ENCODE peak calls at places on chromosomes 1 and 21, in six cellular contexts. L is AG10803, Y is BJ, M is fibroblast of villous mesenchyme, Q is omental fat pad, R is type B pancreatic cell. S is an unnamed sample.

GRCh38 chr1:161738627-161739287 is 10.8 kb upstream of the DUSP12 start:
- DNase-seq in L (peak), R (no peak), Y (no peak), M (peak), Q (no peak), S (peak)

GRCh38 chr1:223035724-223036478 is 107.1 kb downstream of the TLR5 start:
- DNase-seq in M (no peak), R (no peak), Q (no peak), L (no peak), Y (no peak), S (no peak)

GRCh38 chr1:218823291-218823900 is 350.3 kb upstream of the LYPLAL1 start:
- DNase-seq in L (peak), Q (no peak), R (no peak), M (peak), Y (peak), S (peak)

GRCh38 chr21:42146821-42147220 is 72.1 kb upstream of the ABCG1 start:
- DNase-seq in Q (peak), R (no peak), Y (no peak), L (no peak), M (no peak), S (no peak)

GRCh38 chr1:165893507-165893906 is 66.1 kb downstream of the UCK2 start:
- DNase-seq in R (no peak), Q (no peak), M (no peak), Y (no peak), L (peak), S (no peak)

GRCh38 chr1:219959540-219960208 is 31.3 kb upstream of the SLC30A10 start:
- DNase-seq in R (no peak), Q (no peak), M (no peak), L (no peak), Y (no peak), S (no peak)

GRCh38 chr1:209783338-209783737 is 1.0 kb downstream of the C1orf74 start:
- DNase-seq in Y (no peak), R (no peak), L (no peak), Q (no peak), M (no peak), S (no peak)

GRCh38 chr1:210726621-210727020 is 397.9 kb downstream of the HHAT start:
- DNase-seq in L (no peak), Y (no peak), Q (no peak), M (peak), R (no peak), S (no peak)

GRCh38 chr21:41032536-41032935 is 135.4 kb upstream of the BACE2 start:
- DNase-seq in Y (peak), L (peak), R (no peak), Q (no peak), M (no peak), S (no peak)

GRCh38 chr21:45202889-45203288 is 84.8 kb downstream of the POFUT2 start:
- DNase-seq in M (no peak), Q (no peak), R (no peak), L (no peak), Y (no peak), S (no peak)

GRCh38 chr1:116497660-116498059 is 73.2 kb downstream of the CD58 start:
- DNase-seq in R (no peak), Y (no peak), L (peak), M (peak), Q (no peak), S (no peak)

GRCh38 chr1:203238535-203238934 is 9.1 kb upstream of the CHIT1 start:
- DNase-seq in Y (no peak), Q (no peak), M (no peak), L (no peak), R (no peak), S (no peak)

DNA sequence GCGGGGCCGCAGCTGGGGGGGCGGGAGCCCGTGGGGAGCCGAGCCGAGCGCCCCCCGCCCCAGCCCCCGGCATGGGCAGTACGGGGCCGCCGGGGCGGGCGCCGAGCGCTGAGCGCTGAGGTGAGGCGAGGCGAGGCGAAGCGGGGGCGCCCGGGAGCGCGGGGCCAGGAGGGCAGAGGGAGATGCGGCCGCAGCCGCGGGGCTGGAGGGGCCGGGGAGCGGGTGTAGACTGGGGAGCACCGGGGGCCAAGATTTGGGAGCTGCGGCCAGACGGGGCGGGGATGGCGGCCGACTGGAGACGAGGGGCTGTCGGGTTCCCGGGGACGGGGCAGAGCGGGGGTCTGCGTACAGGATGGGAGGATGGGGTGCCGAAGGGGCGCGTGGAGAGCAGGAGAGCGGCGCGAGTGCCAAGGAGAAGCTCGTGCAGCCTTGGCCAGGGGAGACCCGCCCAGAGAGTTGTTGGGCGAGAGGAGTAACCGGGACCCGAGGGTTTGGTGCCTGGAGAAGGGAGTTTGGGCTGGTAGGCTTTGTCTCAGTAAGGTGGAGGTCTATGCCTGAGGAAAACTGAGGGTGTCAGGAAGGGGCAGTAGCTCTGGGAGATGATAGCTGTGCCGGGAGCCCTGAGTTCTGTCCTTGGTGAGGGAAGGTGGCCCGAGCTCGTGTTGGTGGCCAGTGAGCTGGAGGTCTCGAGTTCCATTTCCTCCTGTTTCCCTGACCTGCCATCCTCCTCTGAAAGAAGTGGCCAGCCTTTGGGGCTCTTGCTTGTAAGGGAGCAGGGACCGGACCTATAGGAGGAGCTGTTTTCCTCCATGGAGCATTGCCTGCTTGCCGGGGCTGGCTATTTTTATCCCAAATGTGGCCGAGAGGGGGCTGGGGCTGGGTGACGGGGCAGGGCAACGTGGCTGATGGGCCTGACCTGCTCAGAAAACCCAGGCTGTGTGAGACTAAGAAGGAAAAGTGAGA is 539 bp downstream of the ATP8B2 start:
- DNase-seq in Q (peak), Y (peak), R (peak), L (peak), M (peak), S (peak)
- TF ChIP-seq CTCF in Q (no peak), Y (peak), R (peak), L (peak), M (peak), S (peak)

GRCh38 chr21:35333831-35334593 is 284.9 kb upstream of the RUNX1 start:
- DNase-seq in Q (no peak), L (peak), R (no peak), M (no peak), Y (no peak), S (no peak)
- TF ChIP-seq CTCF in Q (no peak), L (no peak), R (no peak), M (no peak), Y (no peak), S (no peak)

DNA sequence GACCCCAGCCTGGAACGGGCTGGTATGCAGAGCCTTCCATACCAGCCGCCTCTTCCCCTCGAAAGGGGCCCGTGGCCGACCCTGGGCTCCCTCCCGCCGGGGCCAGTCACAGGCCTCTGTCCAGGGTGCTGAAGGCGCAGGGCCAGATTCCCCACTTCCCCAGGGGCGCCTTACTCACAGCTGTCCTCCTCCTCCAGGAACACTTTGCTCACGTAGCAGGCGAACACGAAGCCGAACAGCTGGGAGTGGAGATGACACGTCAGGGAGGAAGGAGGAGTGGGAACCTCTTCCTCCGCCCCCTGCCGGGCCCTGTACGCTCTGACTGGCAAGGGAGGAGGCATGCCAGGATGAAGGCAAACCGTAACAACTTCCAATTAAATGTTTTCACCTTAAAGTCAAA is 57.3 kb downstream of the NKAIN1 start:
- DNase-seq in Y (peak), M (peak), L (peak), Q (peak), R (peak), S (peak)
- TF ChIP-seq CTCF in Y (peak), M (peak), L (peak), Q (no peak), R (peak), S (peak)

GRCh38 chr1:61931587-61932279 is 189.5 kb downstream of the PATJ start:
- DNase-seq in M (no peak), Q (no peak), Y (no peak), L (no peak), R (no peak), S (no peak)
- TF ChIP-seq CTCF in M (no peak), Q (no peak), Y (no peak), L (no peak), R (no peak), S (no peak)

GRCh38 chr1:245156736-245157505 is 2.1 kb downstream of the KIF26B start:
- DNase-seq in Q (no peak), M (no peak), L (peak), Y (no peak), R (no peak), S (no peak)
- TF ChIP-seq CTCF in Q (no peak), M (no peak), L (no peak), Y (no peak), R (peak), S (no peak)

GRCh38 chr1:167518331-167518700 is at the start of gene CD247:
- DNase-seq in R (no peak), M (no peak), Y (no peak), Q (no peak), L (no peak), S (no peak)
- TF ChIP-seq CTCF in R (no peak), M (no peak), Y (no peak), Q (no peak), L (no peak), S (no peak)

GRCh38 chr1:214551436-214552173 is at the start of gene PTPN14:
- DNase-seq in R (peak), Q (peak), M (peak), L (peak), Y (peak), S (peak)
- TF ChIP-seq CTCF in R (peak), Q (no peak), M (peak), L (peak), Y (peak), S (peak)

DNA sequence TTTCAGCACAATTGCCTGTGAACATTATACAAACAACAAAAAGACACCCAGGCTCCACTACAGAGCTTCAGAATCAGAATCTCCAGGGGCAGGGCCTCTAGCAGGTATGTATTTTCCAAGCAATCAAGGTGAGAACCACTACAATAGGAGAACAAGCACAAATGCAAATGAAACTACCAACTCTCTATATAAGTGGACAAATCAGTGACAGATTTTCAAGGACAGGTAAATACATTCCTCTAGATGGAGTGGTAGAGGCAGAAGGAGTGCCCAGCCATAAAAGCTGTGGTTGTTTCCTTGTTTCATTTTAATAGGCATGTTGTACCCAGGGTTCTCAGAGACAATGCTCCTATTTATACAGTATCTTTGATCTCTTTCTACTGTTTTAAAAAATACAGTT is 20.1 kb upstream of the CCDC17 start:
- DNase-seq in Q (no peak), Y (no peak), R (no peak), M (no peak), L (no peak), S (no peak)
- TF ChIP-seq CTCF in Q (no peak), Y (no peak), R (peak), M (no peak), L (no peak), S (no peak)

GRCh38 chr1:154529308-154529707 is 27.1 kb upstream of the SHE start:
- DNase-seq in L (no peak), R (no peak), Q (no peak), Y (no peak), M (no peak), S (no peak)

GRCh38 chr1:154539486-154540483 is 18.7 kb downstream of the UBE2Q1 start:
- DNase-seq in M (no peak), L (no peak), Y (no peak), R (no peak), Q (no peak), S (no peak)

GRCh38 chr1:154536570-154536969 is 21.9 kb downstream of the UBE2Q1 start:
- DNase-seq in Y (no peak), R (no peak), L (peak), M (no peak), Q (no peak), S (no peak)

GRCh38 chr1:154534263-154534844 is 24.1 kb downstream of the UBE2Q1 start:
- DNase-seq in R (no peak), M (peak), L (peak), Y (no peak), Q (no peak), S (no peak)
- TF ChIP-seq CTCF in R (peak), M (peak), L (peak), Y (peak), Q (no peak), S (peak)

S was measured in AG04449.